ENCODE peak calls at places on chromosome 9, in seven cellular contexts. One of them, this sample, is unnamed.

GRCh38 chr9:684950-685340 is 156.6 kb upstream of the DMRT1 start:
- DNase-seq in CD4-positive, alpha-beta memory T cell: no peak
- DNase-seq in HL-60: no peak
- DNase-seq in neural progenitor cell: no peak
- DNase-seq in heart right ventricle: no peak
- DNase-seq in effector memory CD4-positive, alpha-beta T cell: no peak
- DNase-seq in GM12878: no peak
- DNase-seq in this sample: no peak

GRCh38 chr9:115524467-115525059 is 406.6 kb upstream of the TNC start:
- DNase-seq in GM12878: no peak
- DNase-seq in heart right ventricle: peak; percentile 31
- DNase-seq in effector memory CD4-positive, alpha-beta T cell: no peak
- DNase-seq in neural progenitor cell: peak; percentile 75
- DNase-seq in CD4-positive, alpha-beta memory T cell: peak; percentile 26
- DNase-seq in HL-60: no peak
- DNase-seq in this sample: no peak

GRCh38 chr9:85483214-85483613 is 258.5 kb downstream of the AGTPBP1 start:
- DNase-seq in GM12878: no peak
- DNase-seq in CD4-positive, alpha-beta memory T cell: no peak
- DNase-seq in HL-60: no peak
- DNase-seq in neural progenitor cell: no peak
- DNase-seq in heart right ventricle: no peak
- DNase-seq in effector memory CD4-positive, alpha-beta T cell: no peak
- DNase-seq in this sample: no peak

GRCh38 chr9:13513262-13513661 is 233.8 kb upstream of the MPDZ start:
- DNase-seq in neural progenitor cell: no peak
- DNase-seq in GM12878: no peak
- DNase-seq in effector memory CD4-positive, alpha-beta T cell: no peak
- DNase-seq in CD4-positive, alpha-beta memory T cell: no peak
- DNase-seq in heart right ventricle: peak; percentile 25
- DNase-seq in HL-60: no peak
- DNase-seq in this sample: no peak

GRCh38 chr9:81902191-81902590 is 26.0 kb upstream of the SPATA31D4 start:
- DNase-seq in CD4-positive, alpha-beta memory T cell: no peak
- DNase-seq in GM12878: no peak
- DNase-seq in effector memory CD4-positive, alpha-beta T cell: no peak
- DNase-seq in neural progenitor cell: no peak
- DNase-seq in heart right ventricle: no peak
- DNase-seq in HL-60: no peak
- DNase-seq in this sample: no peak

GRCh38 chr9:84773023-84773422 is 103.5 kb downstream of the NTRK2 start:
- DNase-seq in neural progenitor cell: no peak
- DNase-seq in CD4-positive, alpha-beta memory T cell: no peak
- DNase-seq in HL-60: no peak
- DNase-seq in heart right ventricle: no peak
- DNase-seq in effector memory CD4-positive, alpha-beta T cell: no peak
- DNase-seq in GM12878: no peak
- DNase-seq in this sample: no peak

GRCh38 chr9:4324513-4324912 is 24.6 kb upstream of the GLIS3 start:
- DNase-seq in neural progenitor cell: no peak
- DNase-seq in effector memory CD4-positive, alpha-beta T cell: no peak
- DNase-seq in GM12878: no peak
- DNase-seq in HL-60: no peak
- DNase-seq in heart right ventricle: no peak
- DNase-seq in CD4-positive, alpha-beta memory T cell: no peak
- DNase-seq in this sample: no peak

GRCh38 chr9:19662213-19662612 is 126.6 kb downstream of the SLC24A2 start:
- DNase-seq in GM12878: no peak
- DNase-seq in effector memory CD4-positive, alpha-beta T cell: no peak
- DNase-seq in neural progenitor cell: no peak
- DNase-seq in HL-60: no peak
- DNase-seq in heart right ventricle: no peak
- DNase-seq in CD4-positive, alpha-beta memory T cell: no peak
- DNase-seq in this sample: no peak

GRCh38 chr9:33867747-33868429 is 50.9 kb downstream of the UBE2R2 start:
- DNase-seq in effector memory CD4-positive, alpha-beta T cell: no peak
- DNase-seq in heart right ventricle: peak; percentile 54
- DNase-seq in CD4-positive, alpha-beta memory T cell: no peak
- DNase-seq in HL-60: no peak
- DNase-seq in neural progenitor cell: no peak
- DNase-seq in GM12878: no peak
- DNase-seq in this sample: no peak

GRCh38 chr9:37300620-37301368 is 121.7 kb upstream of the GRHPR start:
- DNase-seq in GM12878: no peak
- DNase-seq in heart right ventricle: no peak
- DNase-seq in HL-60: no peak
- DNase-seq in CD4-positive, alpha-beta memory T cell: no peak
- DNase-seq in neural progenitor cell: no peak
- DNase-seq in effector memory CD4-positive, alpha-beta T cell: no peak
- DNase-seq in this sample: no peak

GRCh38 chr9:87892956-87893355 is 10.3 kb downstream of the SPATA31E1 start:
- DNase-seq in GM12878: no peak
- DNase-seq in heart right ventricle: no peak
- DNase-seq in effector memory CD4-positive, alpha-beta T cell: no peak
- DNase-seq in CD4-positive, alpha-beta memory T cell: no peak
- DNase-seq in HL-60: no peak
- DNase-seq in neural progenitor cell: no peak
- DNase-seq in this sample: no peak

GRCh38 chr9:85038061-85038460 is 368.5 kb downstream of the NTRK2 start:
- DNase-seq in effector memory CD4-positive, alpha-beta T cell: no peak
- DNase-seq in CD4-positive, alpha-beta memory T cell: no peak
- DNase-seq in neural progenitor cell: no peak
- DNase-seq in HL-60: no peak
- DNase-seq in heart right ventricle: no peak
- DNase-seq in GM12878: no peak
- DNase-seq in this sample: no peak

GRCh38 chr9:78121488-78121887 is 89.9 kb upstream of the GNAQ start:
- DNase-seq in heart right ventricle: peak; percentile 44
- DNase-seq in effector memory CD4-positive, alpha-beta T cell: peak; percentile 6
- DNase-seq in neural progenitor cell: peak; percentile 72
- DNase-seq in GM12878: no peak
- DNase-seq in HL-60: no peak
- DNase-seq in CD4-positive, alpha-beta memory T cell: peak; percentile 56
- DNase-seq in this sample: peak; percentile 27

GRCh38 chr9:33375841-33376321 is 26.5 kb downstream of the AQP7 start:
- DNase-seq in CD4-positive, alpha-beta memory T cell: no peak
- DNase-seq in HL-60: no peak
- DNase-seq in effector memory CD4-positive, alpha-beta T cell: no peak
- DNase-seq in GM12878: no peak
- DNase-seq in neural progenitor cell: no peak
- DNase-seq in heart right ventricle: no peak
- DNase-seq in this sample: no peak

GRCh38 chr9:120989065-120989464 is 61.0 kb downstream of the C5 start:
- DNase-seq in CD4-positive, alpha-beta memory T cell: no peak
- DNase-seq in heart right ventricle: no peak
- DNase-seq in HL-60: no peak
- DNase-seq in GM12878: no peak
- DNase-seq in effector memory CD4-positive, alpha-beta T cell: no peak
- DNase-seq in neural progenitor cell: no peak
- DNase-seq in this sample: no peak

GRCh38 chr9:71909887-71910601 is 949 bp downstream of the ABHD17B start:
- DNase-seq in heart right ventricle: peak; percentile 70
- DNase-seq in neural progenitor cell: peak; percentile 86
- DNase-seq in GM12878: no peak
- DNase-seq in HL-60: no peak
- DNase-seq in CD4-positive, alpha-beta memory T cell: peak; percentile 17
- DNase-seq in effector memory CD4-positive, alpha-beta T cell: no peak
- DNase-seq in this sample: peak; percentile 10

GRCh38 chr9:138060365-138060764 is 182.8 kb downstream of the CACNA1B start:
- DNase-seq in heart right ventricle: no peak
- DNase-seq in effector memory CD4-positive, alpha-beta T cell: no peak
- DNase-seq in GM12878: no peak
- DNase-seq in CD4-positive, alpha-beta memory T cell: no peak
- DNase-seq in HL-60: no peak
- DNase-seq in neural progenitor cell: no peak
- DNase-seq in this sample: no peak

GRCh38 chr9:35481347-35481975 is 8.4 kb upstream of the RUSC2 start:
- DNase-seq in heart right ventricle: peak; percentile 51
- DNase-seq in effector memory CD4-positive, alpha-beta T cell: no peak
- DNase-seq in HL-60: no peak
- DNase-seq in neural progenitor cell: peak; percentile 35
- DNase-seq in CD4-positive, alpha-beta memory T cell: peak; percentile 23
- DNase-seq in GM12878: no peak
- DNase-seq in this sample: peak; percentile 19

GRCh38 chr9:76773051-76773450 is 8.8 kb downstream of the PCA3 start:
- DNase-seq in HL-60: no peak
- DNase-seq in effector memory CD4-positive, alpha-beta T cell: no peak
- DNase-seq in CD4-positive, alpha-beta memory T cell: no peak
- DNase-seq in neural progenitor cell: no peak
- DNase-seq in GM12878: no peak
- DNase-seq in heart right ventricle: no peak
- DNase-seq in this sample: no peak

GRCh38 chr9:115651456-115651855 is 502.1 kb upstream of the PAPPA start:
- DNase-seq in HL-60: no peak
- DNase-seq in effector memory CD4-positive, alpha-beta T cell: no peak
- DNase-seq in neural progenitor cell: no peak
- DNase-seq in CD4-positive, alpha-beta memory T cell: no peak
- DNase-seq in GM12878: no peak
- DNase-seq in heart right ventricle: no peak
- DNase-seq in this sample: no peak

GRCh38 chr9:134514503-134514902 is 127.1 kb upstream of the COL5A1 start:
- DNase-seq in HL-60: no peak
- DNase-seq in effector memory CD4-positive, alpha-beta T cell: no peak
- DNase-seq in neural progenitor cell: no peak
- DNase-seq in CD4-positive, alpha-beta memory T cell: no peak
- DNase-seq in GM12878: no peak
- DNase-seq in heart right ventricle: no peak
- DNase-seq in this sample: no peak

GRCh38 chr9:86867658-86868313 is 79.5 kb downstream of the GAS1 start:
- DNase-seq in GM12878: no peak
- DNase-seq in effector memory CD4-positive, alpha-beta T cell: no peak
- DNase-seq in HL-60: no peak
- DNase-seq in neural progenitor cell: peak; percentile 58
- DNase-seq in heart right ventricle: no peak
- DNase-seq in CD4-positive, alpha-beta memory T cell: no peak
- DNase-seq in this sample: no peak

GRCh38 chr9:75185585-75186170 is 97.4 kb downstream of the OSTF1 start:
- DNase-seq in CD4-positive, alpha-beta memory T cell: peak; percentile 34
- DNase-seq in heart right ventricle: no peak
- DNase-seq in HL-60: no peak
- DNase-seq in GM12878: no peak
- DNase-seq in effector memory CD4-positive, alpha-beta T cell: no peak
- DNase-seq in neural progenitor cell: peak; percentile 51
- DNase-seq in this sample: peak; percentile 25

GRCh38 chr9:98943682-98944129 is at the start of gene COL15A1:
- DNase-seq in effector memory CD4-positive, alpha-beta T cell: no peak
- DNase-seq in neural progenitor cell: peak; percentile 86
- DNase-seq in heart right ventricle: no peak
- DNase-seq in HL-60: no peak
- DNase-seq in GM12878: no peak
- DNase-seq in CD4-positive, alpha-beta memory T cell: no peak
- DNase-seq in this sample: no peak

GRCh38 chr9:138080979-138081378 is 203.4 kb downstream of the CACNA1B start:
- DNase-seq in neural progenitor cell: no peak
- DNase-seq in HL-60: no peak
- DNase-seq in CD4-positive, alpha-beta memory T cell: no peak
- DNase-seq in GM12878: no peak
- DNase-seq in heart right ventricle: no peak
- DNase-seq in effector memory CD4-positive, alpha-beta T cell: no peak
- DNase-seq in this sample: no peak

GRCh38 chr9:5876711-5877110 is 14.0 kb upstream of the MLANA start:
- DNase-seq in HL-60: no peak
- DNase-seq in CD4-positive, alpha-beta memory T cell: no peak
- DNase-seq in GM12878: no peak
- DNase-seq in neural progenitor cell: no peak
- DNase-seq in heart right ventricle: no peak
- DNase-seq in effector memory CD4-positive, alpha-beta T cell: no peak
- DNase-seq in this sample: no peak

GRCh38 chr9:92870289-92870688 is 7.5 kb downstream of the ZNF484 start:
- DNase-seq in heart right ventricle: no peak
- DNase-seq in HL-60: no peak
- DNase-seq in effector memory CD4-positive, alpha-beta T cell: no peak
- DNase-seq in CD4-positive, alpha-beta memory T cell: no peak
- DNase-seq in neural progenitor cell: no peak
- DNase-seq in GM12878: no peak
- DNase-seq in this sample: no peak

GRCh38 chr9:93945400-93946337 is 9.5 kb downstream of the BARX1 start:
- DNase-seq in CD4-positive, alpha-beta memory T cell: no peak
- DNase-seq in HL-60: no peak
- DNase-seq in heart right ventricle: no peak
- DNase-seq in GM12878: no peak
- DNase-seq in effector memory CD4-positive, alpha-beta T cell: no peak
- DNase-seq in neural progenitor cell: peak; percentile 44
- DNase-seq in this sample: no peak
- H3K27me3 ChIP-seq in CD4-positive, alpha-beta memory T cell: peaks cover 33% of the 10 kb centered on the region
- H3K27me3 ChIP-seq in HL-60: peaks cover 44% of the 10 kb centered on the region
- H3K27me3 ChIP-seq in heart right ventricle: peaks cover 100% of the 10 kb centered on the region
- H3K27me3 ChIP-seq in GM12878: peaks cover 5% of the 10 kb centered on the region
- H3K27me3 ChIP-seq in effector memory CD4-positive, alpha-beta T cell: peaks cover 41% of the 10 kb centered on the region
- H3K27me3 ChIP-seq in neural progenitor cell: peaks cover 100% of the 10 kb centered on the region
- H3K27me3 ChIP-seq in this sample: peaks cover under 1% of the 10 kb centered on the region

DNA sequence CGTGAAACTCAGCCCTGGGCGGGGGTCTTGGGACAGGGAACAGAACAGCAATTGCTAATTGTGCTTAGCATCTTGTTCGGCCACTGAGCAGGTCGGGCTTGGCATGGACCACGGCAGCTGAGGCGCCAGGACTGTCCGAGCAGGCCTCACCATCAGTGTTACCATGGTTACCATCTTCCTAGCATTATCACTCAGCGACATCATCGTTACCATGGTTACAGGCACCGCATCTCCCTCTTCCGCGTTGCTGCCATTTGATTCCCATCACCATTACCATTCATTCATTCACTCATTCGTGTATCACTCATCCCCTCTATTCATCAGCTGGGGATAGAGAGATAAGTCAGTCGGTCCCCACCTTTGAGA is 81.0 kb upstream of the ZBTB43 start:
- DNase-seq in heart right ventricle: no peak
- DNase-seq in effector memory CD4-positive, alpha-beta T cell: no peak
- DNase-seq in neural progenitor cell: peak; percentile 62
- DNase-seq in HL-60: no peak
- DNase-seq in GM12878: no peak
- DNase-seq in CD4-positive, alpha-beta memory T cell: no peak
- DNase-seq in this sample: no peak
- H3K4me3 ChIP-seq in heart right ventricle: peak overlapping the region; percentile 80
- H3K4me3 ChIP-seq in effector memory CD4-positive, alpha-beta T cell: peak overlapping the region; percentile 84
- H3K4me3 ChIP-seq in neural progenitor cell: peak overlapping the region; percentile 68
- H3K4me3 ChIP-seq in HL-60: no peak overlapping the region
- H3K4me3 ChIP-seq in GM12878: peak overlapping the region; percentile 81
- H3K4me3 ChIP-seq in CD4-positive, alpha-beta memory T cell: peak overlapping the region; percentile 6
- H3K4me3 ChIP-seq in this sample: peak overlapping the region; percentile 84

GRCh38 chr9:69184266-69184665 is 10.2 kb downstream of the TJP2 start:
- DNase-seq in GM12878: no peak
- DNase-seq in effector memory CD4-positive, alpha-beta T cell: no peak
- DNase-seq in heart right ventricle: no peak
- DNase-seq in CD4-positive, alpha-beta memory T cell: no peak
- DNase-seq in neural progenitor cell: no peak
- DNase-seq in HL-60: no peak
- DNase-seq in this sample: no peak
- H3K27ac ChIP-seq in GM12878: no peak overlapping the region
- H3K27ac ChIP-seq in effector memory CD4-positive, alpha-beta T cell: no peak overlapping the region
- H3K27ac ChIP-seq in heart right ventricle: no peak overlapping the region
- H3K27ac ChIP-seq in CD4-positive, alpha-beta memory T cell: no peak overlapping the region
- H3K27ac ChIP-seq in neural progenitor cell: no peak overlapping the region
- H3K27ac ChIP-seq in HL-60: no peak overlapping the region
- H3K27ac ChIP-seq in this sample: no peak overlapping the region

DNA sequence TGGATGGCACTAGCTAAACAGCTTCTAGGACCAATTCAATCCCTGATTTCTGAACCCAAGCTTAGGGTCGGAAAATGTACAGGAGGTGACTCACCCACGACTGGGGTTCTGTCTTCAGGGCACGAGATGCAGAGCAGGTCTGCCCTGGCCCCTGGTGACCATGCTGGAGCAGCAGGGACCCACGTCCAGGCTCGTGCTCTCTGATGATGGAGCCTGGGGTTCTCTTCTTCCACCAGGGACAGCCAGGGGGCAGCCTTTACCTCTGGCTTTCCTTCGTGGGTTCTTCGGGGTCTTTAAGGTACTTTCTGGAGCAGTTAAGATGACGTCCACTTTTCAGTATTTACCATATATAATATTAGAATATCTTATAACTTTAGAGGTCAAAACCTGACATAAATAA is 2.1 kb downstream of the CFAP77 start:
- DNase-seq in GM12878: no peak
- DNase-seq in neural progenitor cell: peak; percentile 79
- DNase-seq in HL-60: no peak
- DNase-seq in CD4-positive, alpha-beta memory T cell: no peak
- DNase-seq in heart right ventricle: no peak
- DNase-seq in effector memory CD4-positive, alpha-beta T cell: no peak
- DNase-seq in this sample: no peak
- H3K27me3 ChIP-seq in GM12878: no peaks in the 10 kb centered on the region
- H3K27me3 ChIP-seq in neural progenitor cell: peaks cover 88% of the 10 kb centered on the region
- H3K27me3 ChIP-seq in HL-60: peaks cover 40% of the 10 kb centered on the region
- H3K27me3 ChIP-seq in CD4-positive, alpha-beta memory T cell: peaks cover 29% of the 10 kb centered on the region
- H3K27me3 ChIP-seq in heart right ventricle: peaks cover 39% of the 10 kb centered on the region
- H3K27me3 ChIP-seq in effector memory CD4-positive, alpha-beta T cell: peaks cover 22% of the 10 kb centered on the region
- H3K27me3 ChIP-seq in this sample: peaks cover 8% of the 10 kb centered on the region

This sample was measured in naive thymus-derived CD4-positive, alpha-beta T cell.